ENCODE peak calls at places on chromosomes 5 and 9, in ten cellular contexts. W is adipocyte, L is small intestine, E is cardiac fibroblast, A is right cardiac atrium, T is uterus, F is colonic mucosa, S is pancreas, Q is SJSA1, M is body of pancreas. Z is an unnamed sample.
A peak's percentile ranks its signal among the peaks of the same experiment; 100 is the strongest.

GRCh38 chr5:88660326-88660946 is 222.5 kb downstream of the MEF2C start:
- DNase-seq in W (no peak), L (no peak), E (peak; percentile 46), A (peak; percentile 49), T (no peak), F (no peak), S (no peak), Q (no peak), M (no peak), Z (peak; percentile 27)

GRCh38 chr9:113011911-113012381 is at the start of gene ZNF883:
- DNase-seq in W (peak; percentile 72), L (peak; percentile 14), E (peak; percentile 66), A (peak; percentile 85), T (peak; percentile 53), F (peak; percentile 43), S (peak; percentile 41), Q (no peak), M (peak; percentile 66), Z (peak; percentile 73)

GRCh38 chr5:75509956-75510355 is 1.5 kb downstream of the CERT1 start:
- DNase-seq in W (peak; percentile 77), L (peak; percentile 9), E (peak; percentile 64), A (peak; percentile 32), T (no peak), F (peak; percentile 20), S (no peak), Q (peak; percentile 32), M (peak; percentile 18), Z (peak; percentile 36)

GRCh38 chr9:36625006-36625600 is 52.4 kb downstream of the MELK start:
- DNase-seq in W (peak; percentile 62), L (no peak), E (peak; percentile 71), A (peak; percentile 79), T (peak; percentile 23), F (no peak), S (peak; percentile 58), Q (peak; percentile 10), M (peak; percentile 54), Z (peak; percentile 76)

GRCh38 chr5:169956756-169957155 is 23.5 kb downstream of the INSYN2B start:
- DNase-seq in W (no peak), L (no peak), E (peak; percentile 59), A (no peak), T (no peak), F (no peak), S (no peak), Q (no peak), M (no peak), Z (peak; percentile 31)

GRCh38 chr5:10420468-10420867 is 21.2 kb upstream of the ROPN1L start:
- DNase-seq in W (no peak), L (no peak), E (peak; percentile 3), A (no peak), T (no peak), F (no peak), S (no peak), Q (no peak), M (no peak), Z (no peak)

GRCh38 chr9:89281106-89281505 is 29.9 kb upstream of the CKS2 start:
- DNase-seq in W (no peak), L (no peak), E (no peak), A (no peak), T (no peak), F (no peak), S (no peak), Q (no peak), M (no peak), Z (no peak)

GRCh38 chr5:141713616-141714309 is 31.7 kb upstream of the ARAP3 start:
- DNase-seq in W (peak; percentile 4), L (no peak), E (no peak), A (no peak), T (no peak), F (no peak), S (no peak), Q (no peak), M (no peak), Z (peak; percentile 90)

DNA sequence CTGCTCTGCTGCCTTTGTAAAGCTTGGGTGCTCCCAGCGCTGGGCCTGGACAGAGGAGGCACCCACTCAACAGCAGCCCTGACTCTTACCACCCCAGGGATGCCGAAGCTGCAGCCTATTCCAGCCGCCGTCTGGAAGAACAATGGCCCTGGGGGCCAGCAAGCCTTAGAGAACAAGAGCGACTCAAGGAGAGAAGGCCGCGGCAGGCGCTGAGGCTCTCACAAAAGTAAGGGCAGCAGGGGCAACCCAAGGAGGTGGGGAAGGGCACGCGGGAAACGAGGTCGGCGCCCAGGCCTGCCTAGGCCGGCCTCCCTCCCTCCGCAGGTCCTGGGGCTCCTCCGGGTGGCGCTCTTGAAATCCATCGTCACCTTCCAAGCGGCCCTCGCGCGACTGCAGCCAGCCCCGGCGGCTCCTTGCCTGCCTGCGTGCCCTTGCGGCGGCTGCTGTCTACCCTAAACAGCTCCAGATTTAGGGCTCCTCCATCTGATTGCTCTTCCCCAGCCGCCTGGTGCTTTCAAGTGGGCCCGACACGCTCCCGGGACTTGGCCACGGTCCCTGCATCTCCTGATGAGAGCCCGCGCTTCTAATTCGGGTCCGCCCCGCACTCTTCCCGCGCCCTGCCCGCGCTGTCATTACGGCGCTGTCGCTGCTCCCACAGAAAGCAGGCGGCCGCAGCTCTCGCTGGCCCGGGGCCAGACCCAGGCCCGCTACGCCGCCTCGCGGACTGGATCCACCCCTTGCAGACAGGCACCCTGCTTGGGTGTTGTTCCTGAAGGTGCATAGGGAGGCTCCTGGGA is 213.3 kb downstream of the SEMA6A start:
- DNase-seq in W (peak; percentile 25), L (peak; percentile 51), E (peak; percentile 30), A (peak; percentile 86), T (peak; percentile 30), F (peak; percentile 60), S (peak; percentile 32), Q (no peak), M (peak; percentile 76), Z (peak; percentile 59)
- H3K4me3 ChIP-seq in W (peak overlapping the region; percentile 70), L (peak overlapping the region; percentile 14), E (peak overlapping the region; percentile 37), A (peak overlapping the region; percentile 12), T (peak overlapping the region; percentile 17), F (peak overlapping the region; percentile 19), S (no peak overlapping the region), Q (no peak overlapping the region), M (no peak overlapping the region), Z (peak overlapping the region; percentile 33)

GRCh38 chr9:19119801-19120440 is 7.4 kb downstream of the PLIN2 start:
- DNase-seq in W (no peak), L (no peak), E (no peak), A (no peak), T (no peak), F (no peak), S (no peak), Q (no peak), M (no peak), Z (peak; percentile 52)

GRCh38 chr9:19120846-19121245 is 6.4 kb downstream of the PLIN2 start:
- DNase-seq in W (no peak), L (no peak), E (no peak), A (no peak), T (no peak), F (no peak), S (no peak), Q (no peak), M (no peak), Z (no peak)

GRCh38 chr9:19122490-19123042 is 4.7 kb downstream of the PLIN2 start:
- DNase-seq in W (no peak), L (no peak), E (no peak), A (no peak), T (no peak), F (no peak), S (no peak), Q (no peak), M (no peak), Z (no peak)

GRCh38 chr9:19127881-19128719 is 808 bp upstream of the PLIN2 start:
- DNase-seq in W (peak; percentile 54), L (peak; percentile 45), E (peak; percentile 55), A (peak; percentile 80), T (peak; percentile 44), F (peak; percentile 50), S (no peak), Q (no peak), M (peak; percentile 30), Z (no peak)

DNA sequence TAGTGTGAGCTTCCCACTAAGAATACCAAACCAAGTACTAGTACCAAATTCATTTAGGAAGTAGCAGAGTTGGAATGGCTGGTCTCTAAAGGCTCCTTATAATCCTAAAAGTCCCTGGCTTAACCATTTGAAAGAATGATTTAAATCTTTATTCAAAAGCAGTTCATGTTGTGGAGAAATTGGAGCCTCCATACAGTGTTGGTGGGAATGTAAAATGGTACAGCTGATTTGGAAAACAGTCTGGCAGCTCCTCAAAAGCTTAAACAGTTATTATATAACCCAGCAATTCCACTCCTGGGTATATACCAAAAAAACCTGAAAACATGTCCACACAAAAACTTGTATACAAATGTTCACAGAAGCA is 2.9 kb downstream of the PLIN2 start:
- DNase-seq in W (no peak), L (no peak), E (no peak), A (no peak), T (no peak), F (no peak), S (no peak), Q (no peak), M (no peak), Z (no peak)
- H3K4me3 ChIP-seq in W (peak overlapping the region; percentile 99), L (peak overlapping the region; percentile 51), E (peak overlapping the region; percentile 84), A (peak overlapping the region; percentile 81), T (no peak overlapping the region), F (no peak overlapping the region), S (no peak overlapping the region), Q (no peak overlapping the region), M (no peak overlapping the region), Z (no peak overlapping the region)

GRCh38 chr5:148826082-148826971 is at the start of gene ADRB2:
- DNase-seq in W (peak; percentile 95), L (peak; percentile 89), E (peak; percentile 81), A (peak; percentile 98), T (peak; percentile 82), F (peak; percentile 95), S (peak; percentile 94), Q (peak; percentile 98), M (peak; percentile 96), Z (peak; percentile 99)
- H3K4me3 ChIP-seq in W (peak within 1 kb of the TSS; percentile 87), L (peak within 1 kb of the TSS; percentile 43), E (peak within 1 kb of the TSS; percentile 69), A (peak within 1 kb of the TSS; percentile 55), T (peak within 1 kb of the TSS; percentile 44), F (peak within 1 kb of the TSS; percentile 43), S (peak within 1 kb of the TSS; percentile 26), Q (peak within 1 kb of the TSS; percentile 47), M (peak within 1 kb of the TSS; percentile 33), Z (peak within 1 kb of the TSS; percentile 99)

GRCh38 chr5:57698785-57699184 is 216.2 kb upstream of the ACTBL2 start:
- DNase-seq in W (no peak), L (no peak), E (peak; percentile 31), A (no peak), T (no peak), F (no peak), S (no peak), Q (peak; percentile 66), M (no peak), Z (peak; percentile 95)

GRCh38 chr5:57696906-57697590 is 214.4 kb upstream of the ACTBL2 start:
- DNase-seq in W (no peak), L (no peak), E (no peak), A (peak; percentile 57), T (no peak), F (no peak), S (no peak), Q (no peak), M (no peak), Z (no peak)

GRCh38 chr5:57700484-57700883 is 217.9 kb upstream of the ACTBL2 start:
- DNase-seq in W (no peak), L (no peak), E (no peak), A (no peak), T (no peak), F (no peak), S (no peak), Q (no peak), M (no peak), Z (no peak)

GRCh38 chr5:57703726-57704125 is 221.1 kb upstream of the ACTBL2 start:
- DNase-seq in W (no peak), L (no peak), E (no peak), A (no peak), T (no peak), F (no peak), S (no peak), Q (no peak), M (no peak), Z (no peak)

GRCh38 chr5:57700072-57700471 is 217.5 kb upstream of the ACTBL2 start:
- DNase-seq in W (no peak), L (no peak), E (no peak), A (no peak), T (no peak), F (no peak), S (no peak), Q (no peak), M (no peak), Z (no peak)
- H3K4me3 ChIP-seq in W (no peak overlapping the region), L (no peak overlapping the region), E (no peak overlapping the region), A (no peak overlapping the region), T (no peak overlapping the region), F (no peak overlapping the region), S (no peak overlapping the region), Q (no peak overlapping the region), M (no peak overlapping the region), Z (no peak overlapping the region)